ENCODE peak calls at places on chromosomes 16 and 17, in ten cellular contexts. One of them, this sample, is unnamed.

GRCh38 chr16:85612191-85612800 is 826 bp upstream of the GSE1 start:
- DNase-seq in A172: peak
- DNase-seq in activated T-cell treated with anti-CD3 and anti-CD28 coated beads, Interleukin-2, amount 50 U/mL, for 1 hour: no peak
- DNase-seq in HEK293T: peak
- DNase-seq in H4: peak
- DNase-seq in HFFc6: peak
- DNase-seq in psoas muscle: peak
- DNase-seq in fibroblast of lung: peak
- DNase-seq in lung: peak
- DNase-seq in T-helper 9 cell: peak
- DNase-seq in this sample: peak

GRCh38 chr16:3646348-3646920 is 8.1 kb upstream of the DNASE1 start:
- DNase-seq in A172: peak
- DNase-seq in lung: no peak
- DNase-seq in HEK293T: peak
- DNase-seq in fibroblast of lung: no peak
- DNase-seq in HFFc6: no peak
- DNase-seq in psoas muscle: no peak
- DNase-seq in activated T-cell treated with anti-CD3 and anti-CD28 coated beads, Interleukin-2, amount 50 U/mL, for 1 hour: no peak
- DNase-seq in H4: peak
- DNase-seq in T-helper 9 cell: no peak
- DNase-seq in this sample: no peak

GRCh38 chr16:23952128-23953041 is 116.6 kb downstream of the PRKCB start:
- DNase-seq in lung: no peak
- DNase-seq in A172: peak
- DNase-seq in fibroblast of lung: peak
- DNase-seq in psoas muscle: no peak
- DNase-seq in H4: no peak
- DNase-seq in T-helper 9 cell: no peak
- DNase-seq in HEK293T: no peak
- DNase-seq in activated T-cell treated with anti-CD3 and anti-CD28 coated beads, Interleukin-2, amount 50 U/mL, for 1 hour: peak
- DNase-seq in HFFc6: no peak
- DNase-seq in this sample: no peak

GRCh38 chr17:49859991-49860953 is 12.4 kb upstream of the TAC4 start:
- DNase-seq in psoas muscle: no peak
- DNase-seq in A172: peak
- DNase-seq in fibroblast of lung: no peak
- DNase-seq in HFFc6: no peak
- DNase-seq in activated T-cell treated with anti-CD3 and anti-CD28 coated beads, Interleukin-2, amount 50 U/mL, for 1 hour: no peak
- DNase-seq in lung: no peak
- DNase-seq in T-helper 9 cell: no peak
- DNase-seq in HEK293T: no peak
- DNase-seq in H4: no peak
- DNase-seq in this sample: no peak

GRCh38 chr16:80931985-80932720 is 74.5 kb downstream of the CMC2 start:
- DNase-seq in HEK293T: no peak
- DNase-seq in T-helper 9 cell: no peak
- DNase-seq in H4: no peak
- DNase-seq in HFFc6: peak
- DNase-seq in A172: no peak
- DNase-seq in fibroblast of lung: peak
- DNase-seq in activated T-cell treated with anti-CD3 and anti-CD28 coated beads, Interleukin-2, amount 50 U/mL, for 1 hour: no peak
- DNase-seq in lung: peak
- DNase-seq in psoas muscle: peak
- DNase-seq in this sample: peak

GRCh38 chr17:27551701-27552466 is 79.1 kb upstream of the LGALS9 start:
- DNase-seq in fibroblast of lung: peak
- DNase-seq in psoas muscle: no peak
- DNase-seq in A172: peak
- DNase-seq in T-helper 9 cell: no peak
- DNase-seq in activated T-cell treated with anti-CD3 and anti-CD28 coated beads, Interleukin-2, amount 50 U/mL, for 1 hour: no peak
- DNase-seq in HFFc6: no peak
- DNase-seq in H4: no peak
- DNase-seq in HEK293T: no peak
- DNase-seq in lung: no peak
- DNase-seq in this sample: no peak

GRCh38 chr16:87198328-87198731 is 118.9 kb downstream of the C16orf95 start:
- DNase-seq in lung: no peak
- DNase-seq in H4: no peak
- DNase-seq in psoas muscle: no peak
- DNase-seq in activated T-cell treated with anti-CD3 and anti-CD28 coated beads, Interleukin-2, amount 50 U/mL, for 1 hour: no peak
- DNase-seq in T-helper 9 cell: no peak
- DNase-seq in HEK293T: no peak
- DNase-seq in A172: no peak
- DNase-seq in HFFc6: no peak
- DNase-seq in fibroblast of lung: no peak
- DNase-seq in this sample: no peak

GRCh38 chr17:41723801-41724475 is 10.5 kb downstream of the HAP1 start:
- DNase-seq in T-helper 9 cell: no peak
- DNase-seq in lung: no peak
- DNase-seq in activated T-cell treated with anti-CD3 and anti-CD28 coated beads, Interleukin-2, amount 50 U/mL, for 1 hour: no peak
- DNase-seq in HFFc6: no peak
- DNase-seq in fibroblast of lung: no peak
- DNase-seq in A172: no peak
- DNase-seq in HEK293T: no peak
- DNase-seq in H4: no peak
- DNase-seq in psoas muscle: no peak
- DNase-seq in this sample: no peak

GRCh38 chr17:30545024-30545423 is 67.8 kb downstream of the GOSR1 start:
- DNase-seq in fibroblast of lung: no peak
- DNase-seq in A172: no peak
- DNase-seq in psoas muscle: no peak
- DNase-seq in T-helper 9 cell: no peak
- DNase-seq in activated T-cell treated with anti-CD3 and anti-CD28 coated beads, Interleukin-2, amount 50 U/mL, for 1 hour: no peak
- DNase-seq in HEK293T: no peak
- DNase-seq in HFFc6: no peak
- DNase-seq in H4: no peak
- DNase-seq in lung: no peak
- DNase-seq in this sample: no peak

GRCh38 chr16:17817943-17818342 is 347.2 kb upstream of the XYLT1 start:
- DNase-seq in HEK293T: no peak
- DNase-seq in A172: no peak
- DNase-seq in fibroblast of lung: no peak
- DNase-seq in H4: no peak
- DNase-seq in T-helper 9 cell: no peak
- DNase-seq in activated T-cell treated with anti-CD3 and anti-CD28 coated beads, Interleukin-2, amount 50 U/mL, for 1 hour: no peak
- DNase-seq in lung: no peak
- DNase-seq in psoas muscle: no peak
- DNase-seq in HFFc6: no peak
- DNase-seq in this sample: no peak

GRCh38 chr17:27989046-27989445 is 53.4 kb upstream of the NLK start:
- DNase-seq in T-helper 9 cell: no peak
- DNase-seq in A172: peak
- DNase-seq in psoas muscle: no peak
- DNase-seq in activated T-cell treated with anti-CD3 and anti-CD28 coated beads, Interleukin-2, amount 50 U/mL, for 1 hour: no peak
- DNase-seq in lung: no peak
- DNase-seq in fibroblast of lung: peak
- DNase-seq in HFFc6: no peak
- DNase-seq in HEK293T: no peak
- DNase-seq in H4: no peak
- DNase-seq in this sample: no peak

GRCh38 chr17:49995055-49995738 is at the start of gene DLX3:
- DNase-seq in HEK293T: peak
- DNase-seq in fibroblast of lung: peak
- DNase-seq in activated T-cell treated with anti-CD3 and anti-CD28 coated beads, Interleukin-2, amount 50 U/mL, for 1 hour: peak
- DNase-seq in H4: peak
- DNase-seq in T-helper 9 cell: no peak
- DNase-seq in psoas muscle: peak
- DNase-seq in A172: peak
- DNase-seq in lung: peak
- DNase-seq in HFFc6: peak
- DNase-seq in this sample: peak

GRCh38 chr17:8253801-8254200 is 4.7 kb downstream of the PFAS start:
- DNase-seq in HFFc6: no peak
- DNase-seq in HEK293T: no peak
- DNase-seq in A172: no peak
- DNase-seq in lung: no peak
- DNase-seq in T-helper 9 cell: no peak
- DNase-seq in activated T-cell treated with anti-CD3 and anti-CD28 coated beads, Interleukin-2, amount 50 U/mL, for 1 hour: no peak
- DNase-seq in fibroblast of lung: peak
- DNase-seq in psoas muscle: no peak
- DNase-seq in H4: no peak
- DNase-seq in this sample: no peak

GRCh38 chr17:38341035-38341721 is 2.6 kb downstream of the GPR179 start:
- DNase-seq in H4: no peak
- DNase-seq in activated T-cell treated with anti-CD3 and anti-CD28 coated beads, Interleukin-2, amount 50 U/mL, for 1 hour: no peak
- DNase-seq in fibroblast of lung: no peak
- DNase-seq in HFFc6: no peak
- DNase-seq in lung: no peak
- DNase-seq in A172: peak
- DNase-seq in T-helper 9 cell: no peak
- DNase-seq in psoas muscle: peak
- DNase-seq in HEK293T: peak
- DNase-seq in this sample: no peak

GRCh38 chr16:72072514-72073342 is 9.7 kb downstream of the HPR start:
- DNase-seq in HFFc6: no peak
- DNase-seq in lung: no peak
- DNase-seq in activated T-cell treated with anti-CD3 and anti-CD28 coated beads, Interleukin-2, amount 50 U/mL, for 1 hour: no peak
- DNase-seq in fibroblast of lung: peak
- DNase-seq in T-helper 9 cell: no peak
- DNase-seq in A172: no peak
- DNase-seq in psoas muscle: no peak
- DNase-seq in HEK293T: no peak
- DNase-seq in H4: no peak
- DNase-seq in this sample: no peak

GRCh38 chr17:68592667-68593330 is 8.4 kb downstream of the FAM20A start:
- DNase-seq in fibroblast of lung: no peak
- DNase-seq in HEK293T: no peak
- DNase-seq in A172: no peak
- DNase-seq in T-helper 9 cell: no peak
- DNase-seq in H4: no peak
- DNase-seq in lung: no peak
- DNase-seq in HFFc6: no peak
- DNase-seq in activated T-cell treated with anti-CD3 and anti-CD28 coated beads, Interleukin-2, amount 50 U/mL, for 1 hour: no peak
- DNase-seq in psoas muscle: peak
- DNase-seq in this sample: no peak

GRCh38 chr17:7017827-7018200 is 5.0 kb upstream of the BCL6B start:
- DNase-seq in fibroblast of lung: no peak
- DNase-seq in activated T-cell treated with anti-CD3 and anti-CD28 coated beads, Interleukin-2, amount 50 U/mL, for 1 hour: no peak
- DNase-seq in lung: no peak
- DNase-seq in A172: no peak
- DNase-seq in HEK293T: no peak
- DNase-seq in psoas muscle: no peak
- DNase-seq in H4: no peak
- DNase-seq in T-helper 9 cell: no peak
- DNase-seq in HFFc6: no peak
- DNase-seq in this sample: peak

GRCh38 chr17:54891176-54891821 is 9.4 kb upstream of the TOM1L1 start:
- DNase-seq in psoas muscle: no peak
- DNase-seq in A172: peak
- DNase-seq in activated T-cell treated with anti-CD3 and anti-CD28 coated beads, Interleukin-2, amount 50 U/mL, for 1 hour: no peak
- DNase-seq in HEK293T: peak
- DNase-seq in fibroblast of lung: peak
- DNase-seq in T-helper 9 cell: no peak
- DNase-seq in HFFc6: peak
- DNase-seq in lung: no peak
- DNase-seq in H4: peak
- DNase-seq in this sample: no peak

This sample was measured in activated CD4-positive, alpha-beta T cell treated with anti-CD3 and anti-CD28 coated beads, Interleukin-2, amount 10 ng/mL, durations not matched to agents 24 days and 14 days.